ENCODE peak calls at places on chromosome 4, in four cellular contexts. One of them, this sample, is unnamed.

GRCh38 chr4:24855741-24856140 is 57.1 kb downstream of the CCDC149 start:
- DNase-seq in IMR-90: no peak
- DNase-seq in endothelial cell: no peak
- DNase-seq in astrocyte of the spinal cord: no peak
- DNase-seq in this sample: peak; percentile 14

GRCh38 chr4:85571008-85571407 is 96.1 kb downstream of the ARHGAP24 start:
- DNase-seq in IMR-90: no peak
- DNase-seq in endothelial cell: no peak
- DNase-seq in astrocyte of the spinal cord: no peak
- DNase-seq in this sample: no peak

GRCh38 chr4:159101983-159102622 is 776 bp upstream of the RAPGEF2 start:
- DNase-seq in IMR-90: no peak
- DNase-seq in endothelial cell: no peak
- DNase-seq in astrocyte of the spinal cord: no peak
- DNase-seq in this sample: peak; percentile 26

GRCh38 chr4:145887241-145887964 is 51.2 kb downstream of the ZNF827 start:
- DNase-seq in IMR-90: peak; percentile 75
- DNase-seq in endothelial cell: no peak
- DNase-seq in astrocyte of the spinal cord: peak; percentile 77
- DNase-seq in this sample: peak; percentile 81

GRCh38 chr4:71765837-71766236 is 18.0 kb downstream of the GC start:
- DNase-seq in IMR-90: no peak
- DNase-seq in endothelial cell: no peak
- DNase-seq in astrocyte of the spinal cord: no peak
- DNase-seq in this sample: no peak

GRCh38 chr4:183600189-183600685 is 58.7 kb downstream of the RWDD4 start:
- DNase-seq in IMR-90: no peak
- DNase-seq in endothelial cell: peak; percentile 31
- DNase-seq in astrocyte of the spinal cord: no peak
- DNase-seq in this sample: peak; percentile 53

GRCh38 chr4:10008208-10009005 is 12.9 kb downstream of the SLC2A9 start:
- DNase-seq in IMR-90: peak; percentile 45
- DNase-seq in endothelial cell: no peak
- DNase-seq in astrocyte of the spinal cord: peak; percentile 2
- DNase-seq in this sample: no peak

GRCh38 chr4:124427095-124427767 is 285.3 kb downstream of the ANKRD50 start:
- DNase-seq in IMR-90: no peak
- DNase-seq in endothelial cell: peak; percentile 12
- DNase-seq in astrocyte of the spinal cord: no peak
- DNase-seq in this sample: no peak

GRCh38 chr4:82431026-82431745 is 796 bp downstream of the ENOPH1 start:
- DNase-seq in IMR-90: peak; percentile 39
- DNase-seq in endothelial cell: no peak
- DNase-seq in astrocyte of the spinal cord: no peak
- DNase-seq in this sample: peak; percentile 46

GRCh38 chr4:95156452-95156765 is 392.4 kb downstream of the UNC5C start:
- DNase-seq in IMR-90: no peak
- DNase-seq in endothelial cell: no peak
- DNase-seq in astrocyte of the spinal cord: no peak
- DNase-seq in this sample: no peak

GRCh38 chr4:176789955-176790354 is 2.8 kb downstream of the VEGFC start:
- DNase-seq in IMR-90: peak; percentile 81
- DNase-seq in endothelial cell: peak; percentile 6
- DNase-seq in astrocyte of the spinal cord: peak; percentile 80
- DNase-seq in this sample: peak; percentile 75

GRCh38 chr4:66266035-66266434 is 595.7 kb upstream of the EPHA5 start:
- DNase-seq in IMR-90: no peak
- DNase-seq in endothelial cell: no peak
- DNase-seq in astrocyte of the spinal cord: no peak
- DNase-seq in this sample: no peak

GRCh38 chr4:120769227-120769626 is 153.3 kb downstream of the PRDM5 start:
- DNase-seq in IMR-90: peak; percentile 96
- DNase-seq in endothelial cell: no peak
- DNase-seq in astrocyte of the spinal cord: peak; percentile 82
- DNase-seq in this sample: peak; percentile 97

GRCh38 chr4:67988986-67989385 is 25.7 kb upstream of the TMPRSS11A start:
- DNase-seq in IMR-90: no peak
- DNase-seq in endothelial cell: no peak
- DNase-seq in astrocyte of the spinal cord: peak; percentile 53
- DNase-seq in this sample: no peak

GRCh38 chr4:8653326-8654000 is 60.9 kb downstream of the CPZ start:
- DNase-seq in IMR-90: no peak
- DNase-seq in endothelial cell: no peak
- DNase-seq in astrocyte of the spinal cord: no peak
- DNase-seq in this sample: no peak

GRCh38 chr4:38523524-38524448 is 140.2 kb upstream of the KLF3 start:
- DNase-seq in IMR-90: no peak
- DNase-seq in endothelial cell: no peak
- DNase-seq in astrocyte of the spinal cord: no peak
- DNase-seq in this sample: peak; percentile 21

GRCh38 chr4:124212835-124213640 is 499.5 kb downstream of the ANKRD50 start:
- DNase-seq in IMR-90: peak; percentile 34
- DNase-seq in endothelial cell: no peak
- DNase-seq in astrocyte of the spinal cord: peak; percentile 45
- DNase-seq in this sample: peak; percentile 59

GRCh38 chr4:38237139-38237538 is 276.9 kb downstream of the PTTG2 start:
- DNase-seq in IMR-90: peak; percentile 55
- DNase-seq in endothelial cell: no peak
- DNase-seq in astrocyte of the spinal cord: peak; percentile 26
- DNase-seq in this sample: peak; percentile 47

GRCh38 chr4:173860079-173860478 is 330.1 kb upstream of the HAND2 start:
- DNase-seq in IMR-90: no peak
- DNase-seq in endothelial cell: no peak
- DNase-seq in astrocyte of the spinal cord: no peak
- DNase-seq in this sample: no peak

GRCh38 chr4:72991889-72992288 is 77.6 kb downstream of the COX18 start:
- DNase-seq in IMR-90: no peak
- DNase-seq in endothelial cell: no peak
- DNase-seq in astrocyte of the spinal cord: no peak
- DNase-seq in this sample: no peak

GRCh38 chr4:7890635-7891393 is 48.8 kb downstream of the AFAP1 start:
- DNase-seq in IMR-90: peak; percentile 92
- DNase-seq in endothelial cell: no peak
- DNase-seq in astrocyte of the spinal cord: peak; percentile 89
- DNase-seq in this sample: peak; percentile 71

GRCh38 chr4:27894951-27895350 is 1034.3 kb downstream of the STIM2 start:
- DNase-seq in IMR-90: peak; percentile 4
- DNase-seq in endothelial cell: no peak
- DNase-seq in astrocyte of the spinal cord: no peak
- DNase-seq in this sample: peak; percentile 8

GRCh38 chr4:114613579-114613978 is 15.0 kb downstream of the UGT8 start:
- DNase-seq in IMR-90: no peak
- DNase-seq in endothelial cell: no peak
- DNase-seq in astrocyte of the spinal cord: no peak
- DNase-seq in this sample: no peak

GRCh38 chr4:3276961-3277360 is 15.9 kb upstream of the RGS12 start:
- DNase-seq in IMR-90: peak; percentile 75
- DNase-seq in endothelial cell: no peak
- DNase-seq in astrocyte of the spinal cord: peak; percentile 71
- DNase-seq in this sample: peak; percentile 22

GRCh38 chr4:31674313-31674947 is 954.3 kb downstream of the PCDH7 start:
- DNase-seq in IMR-90: peak; percentile 8
- DNase-seq in endothelial cell: peak; percentile 26
- DNase-seq in astrocyte of the spinal cord: no peak
- DNase-seq in this sample: peak; percentile 49

GRCh38 chr4:20464381-20464780 is 212.7 kb downstream of the SLIT2 start:
- DNase-seq in IMR-90: peak; percentile 77
- DNase-seq in endothelial cell: no peak
- DNase-seq in astrocyte of the spinal cord: peak; percentile 58
- DNase-seq in this sample: peak; percentile 86

GRCh38 chr4:98566491-98567008 is 91.9 kb downstream of the TSPAN5 start:
- DNase-seq in IMR-90: peak; percentile 50
- DNase-seq in endothelial cell: no peak
- DNase-seq in astrocyte of the spinal cord: peak; percentile 34
- DNase-seq in this sample: peak; percentile 55

GRCh38 chr4:176464748-176465147 is 145.0 kb downstream of the SPCS3 start:
- DNase-seq in IMR-90: no peak
- DNase-seq in endothelial cell: no peak
- DNase-seq in astrocyte of the spinal cord: no peak
- DNase-seq in this sample: no peak

GRCh38 chr4:123785515-123785914 is 388.9 kb downstream of the SPRY1 start:
- DNase-seq in IMR-90: peak; percentile 96
- DNase-seq in endothelial cell: no peak
- DNase-seq in astrocyte of the spinal cord: peak; percentile 90
- DNase-seq in this sample: peak; percentile 83

GRCh38 chr4:114870987-114871386 is 242.4 kb downstream of the NDST4 start:
- DNase-seq in IMR-90: no peak
- DNase-seq in endothelial cell: no peak
- DNase-seq in astrocyte of the spinal cord: no peak
- DNase-seq in this sample: no peak

GRCh38 chr4:82774711-82775171 is 23.9 kb downstream of the SCD5 start:
- DNase-seq in IMR-90: peak; percentile 49
- DNase-seq in endothelial cell: no peak
- DNase-seq in astrocyte of the spinal cord: peak; percentile 25
- DNase-seq in this sample: peak; percentile 12

GRCh38 chr4:26909369-26909768 is 48.7 kb downstream of the STIM2 start:
- DNase-seq in IMR-90: peak; percentile 11
- DNase-seq in endothelial cell: no peak
- DNase-seq in astrocyte of the spinal cord: peak; percentile 41
- DNase-seq in this sample: no peak

GRCh38 chr4:183200453-183200852 is 101.4 kb downstream of the WWC2 start:
- DNase-seq in IMR-90: peak; percentile 92
- DNase-seq in endothelial cell: no peak
- DNase-seq in astrocyte of the spinal cord: peak; percentile 96
- DNase-seq in this sample: peak; percentile 96

DNA sequence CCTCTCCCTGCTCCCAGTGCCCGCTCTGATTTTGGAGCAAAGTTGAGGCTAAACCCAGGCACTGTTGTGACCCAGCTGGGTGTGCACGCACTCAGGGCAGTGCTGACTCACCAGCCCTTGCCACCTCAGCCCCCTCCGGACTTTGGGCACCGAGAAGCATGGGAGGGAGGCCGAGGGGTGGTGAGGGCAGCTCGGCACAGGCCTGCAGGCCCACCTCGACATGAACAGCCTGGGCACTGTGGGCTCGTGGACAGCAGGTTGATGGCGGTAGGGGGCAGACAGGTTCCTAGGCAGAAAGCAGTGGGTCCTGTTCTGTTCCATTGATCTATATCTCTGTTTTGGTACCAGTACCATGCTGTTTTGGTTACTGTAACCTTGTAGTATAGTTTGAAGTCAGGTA is 30.9 kb downstream of the TIGD4 start:
- DNase-seq in IMR-90: no peak
- DNase-seq in endothelial cell: no peak
- DNase-seq in astrocyte of the spinal cord: no peak
- DNase-seq in this sample: no peak
- TF ChIP-seq CTCF in IMR-90: no peak
- TF ChIP-seq CTCF in endothelial cell: no peak
- TF ChIP-seq CTCF in astrocyte of the spinal cord: no peak
- TF ChIP-seq CTCF in this sample: no peak

DNA sequence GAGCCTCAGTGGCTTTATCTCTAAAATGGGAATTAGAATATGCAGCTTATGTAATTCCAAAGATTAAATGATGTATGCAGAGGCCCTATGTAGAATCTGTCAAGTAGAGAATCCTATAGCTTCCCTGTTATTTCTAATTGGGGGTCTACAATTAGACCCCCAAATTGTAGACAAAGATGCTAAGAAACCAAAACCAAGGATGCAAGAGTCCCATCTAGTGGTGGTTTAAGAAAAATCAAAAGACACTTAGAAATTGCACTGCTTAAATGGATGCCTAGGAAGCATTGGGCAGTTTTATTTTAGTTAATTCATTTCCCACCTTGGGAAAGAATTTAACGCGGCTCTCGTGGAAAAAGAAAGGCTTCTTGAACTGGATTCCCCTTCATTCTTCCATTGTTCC is 115.2 kb downstream of the GABRA2 start:
- DNase-seq in IMR-90: no peak
- DNase-seq in endothelial cell: no peak
- DNase-seq in astrocyte of the spinal cord: peak; percentile 1
- DNase-seq in this sample: peak; percentile 12
- TF ChIP-seq CTCF in IMR-90: peak; percentile 12
- TF ChIP-seq CTCF in endothelial cell: no peak
- TF ChIP-seq CTCF in astrocyte of the spinal cord: peak; percentile 29
- TF ChIP-seq CTCF in this sample: peak; percentile 45

DNA sequence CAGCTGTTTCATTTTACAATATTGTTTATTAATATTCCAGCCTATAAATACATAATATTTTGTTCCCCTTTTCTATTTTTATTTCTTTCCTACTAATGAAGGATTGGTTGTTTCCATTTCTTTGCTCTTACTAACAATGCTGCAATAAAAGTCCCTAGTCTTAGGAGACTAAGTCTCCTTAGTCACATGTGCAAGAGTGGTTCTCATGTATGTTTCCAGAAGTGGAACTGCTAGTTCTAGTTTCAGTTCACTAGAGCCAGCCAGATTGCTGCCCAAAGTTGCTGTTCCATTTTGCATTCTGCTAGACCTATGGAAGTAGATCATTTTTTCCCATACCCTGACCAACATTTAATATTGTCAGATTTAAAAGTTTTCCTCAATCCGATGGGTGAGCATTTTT is 44.3 kb downstream of the CNGA1 start:
- DNase-seq in IMR-90: no peak
- DNase-seq in endothelial cell: no peak
- DNase-seq in astrocyte of the spinal cord: no peak
- DNase-seq in this sample: no peak
- TF ChIP-seq CTCF in IMR-90: no peak
- TF ChIP-seq CTCF in endothelial cell: no peak
- TF ChIP-seq CTCF in astrocyte of the spinal cord: no peak
- TF ChIP-seq CTCF in this sample: no peak

GRCh38 chr4:90357117-90357710 is 230.0 kb downstream of the CCSER1 start:
- DNase-seq in IMR-90: peak; percentile 77
- DNase-seq in endothelial cell: no peak
- DNase-seq in astrocyte of the spinal cord: peak; percentile 71
- DNase-seq in this sample: peak; percentile 91
- TF ChIP-seq CTCF in IMR-90: peak; percentile 69
- TF ChIP-seq CTCF in endothelial cell: peak; percentile 34
- TF ChIP-seq CTCF in astrocyte of the spinal cord: peak; percentile 64
- TF ChIP-seq CTCF in this sample: peak; percentile 69

DNA sequence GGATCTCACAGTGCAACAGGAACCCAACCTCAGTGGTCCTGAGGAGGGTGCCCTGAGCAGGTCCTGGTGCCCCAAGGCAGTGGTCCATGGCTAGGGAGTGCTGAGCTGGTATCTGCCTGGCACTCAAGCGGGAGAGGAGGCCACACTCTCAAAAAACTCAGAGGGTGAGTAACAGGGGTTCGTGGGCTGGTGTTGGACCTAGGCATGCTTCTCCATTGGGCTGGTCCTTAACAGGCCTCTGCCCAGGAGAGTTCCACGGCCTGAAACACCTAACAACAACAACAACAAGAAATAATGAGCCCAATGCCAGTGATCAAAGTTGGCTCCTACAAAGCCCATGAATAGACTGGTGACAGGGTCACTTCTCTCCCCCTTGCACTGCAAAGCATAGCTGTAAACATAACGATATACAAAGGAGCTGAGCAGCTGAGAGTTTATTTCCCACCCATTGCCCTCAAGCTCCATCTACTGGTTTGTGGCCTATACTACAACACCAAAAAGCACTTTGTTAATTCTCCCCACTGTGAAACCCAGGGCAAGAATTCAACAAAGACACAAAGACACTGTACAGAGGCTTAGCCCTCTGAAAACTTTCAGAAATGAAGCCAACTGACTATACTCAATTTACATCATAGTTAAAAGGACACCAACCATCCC is 736.2 kb upstream of the ADGRL3 start:
- DNase-seq in IMR-90: no peak
- DNase-seq in endothelial cell: peak; percentile 9
- DNase-seq in astrocyte of the spinal cord: no peak
- DNase-seq in this sample: peak; percentile 37
- TF ChIP-seq CTCF in IMR-90: peak; percentile 37
- TF ChIP-seq CTCF in endothelial cell: no peak
- TF ChIP-seq CTCF in astrocyte of the spinal cord: peak; percentile 35
- TF ChIP-seq CTCF in this sample: peak; percentile 68

This sample was measured in choroid plexus epithelial cell.